ENCODE peak calls at places on chromosome 16, in four cellular contexts. N is amniotic stem cell; F is BE2C; A is activated T-helper 1 cell treated with anti-CD3 and anti-CD28 coated beads, Interleukin-2, amount 50 U/mL, for 16 hours. S is an unnamed sample.

GRCh38 chr16:85798901-85799496 is 345 bp downstream of the EMC8 start:
- DNase-seq in N (no peak), F (peak; percentile 37), A (no peak), S (no peak)

GRCh38 chr16:5560084-5560483 is 462.5 kb upstream of the EEF2KMT start:
- DNase-seq in N (no peak), F (no peak), A (no peak), S (no peak)

GRCh38 chr16:7364054-7364407 is 31.4 kb downstream of the RBFOX1 start:
- DNase-seq in N (no peak), F (no peak), A (no peak), S (no peak)

GRCh38 chr16:12496866-12497265 is 306.8 kb downstream of the CPPED1 start:
- DNase-seq in N (no peak), F (no peak), A (no peak), S (no peak)

GRCh38 chr16:69775535-69775934 is 13.4 kb downstream of the WWP2 start:
- DNase-seq in N (no peak), F (no peak), A (no peak), S (no peak)

GRCh38 chr16:3235856-3236669 is 1.1 kb upstream of the ZNF200 start:
- DNase-seq in N (no peak), F (peak; percentile 60), A (no peak), S (no peak)

GRCh38 chr16:57752581-57753447 is 17.2 kb downstream of the KATNB1 start:
- DNase-seq in N (no peak), F (peak; percentile 8), A (no peak), S (no peak)

GRCh38 chr16:87661561-87661960 is 59.3 kb downstream of the JPH3 start:
- DNase-seq in N (no peak), F (no peak), A (no peak), S (no peak)

GRCh38 chr16:7209598-7209997 is 123.0 kb upstream of the RBFOX1 start:
- DNase-seq in N (no peak), F (no peak), A (no peak), S (peak; percentile 18)

GRCh38 chr16:49427771-49428170 is 54.2 kb downstream of the C16orf78 start:
- DNase-seq in N (no peak), F (no peak), A (no peak), S (no peak)

GRCh38 chr16:57191056-57191536 is 5.0 kb downstream of the RSPRY1 start:
- DNase-seq in N (no peak), F (no peak), A (no peak), S (peak; percentile 32)

S was measured in H4.